ENCODE peak calls at places on chromosomes 16 and 17, in five cellular contexts. B, I, J, O and S are unnamed samples.
A peak's percentile ranks its signal among the peaks of the same experiment; 100 is the strongest.

GRCh38 chr17:78923660-78924453 is 1.3 kb downstream of the TIMP2 start:
- DNase-seq in B (peak; percentile 91), I (peak; percentile 82), J (no peak), O (peak; percentile 66), S (no peak)

GRCh38 chr17:57889892-57890856 is 40.3 kb upstream of the MRPS23 start:
- DNase-seq in B (peak; percentile 80), I (no peak), J (peak; percentile 95), O (no peak), S (no peak)

GRCh38 chr17:48037036-48037881 is at the start of gene COPZ2:
- DNase-seq in B (peak; percentile 63), I (peak; percentile 74), J (peak; percentile 88), O (peak; percentile 53), S (no peak)

GRCh38 chr16:88535181-88535856 is 34.9 kb upstream of the ZC3H18 start:
- DNase-seq in B (no peak), I (no peak), J (no peak), O (no peak), S (no peak)

GRCh38 chr16:4795181-4795827 is at the start of gene SMIM22:
- DNase-seq in B (peak; percentile 61), I (no peak), J (no peak), O (no peak), S (no peak)

GRCh38 chr17:79619636-79620206 is 8.9 kb upstream of the RBFOX3 start:
- DNase-seq in B (no peak), I (no peak), J (peak; percentile 46), O (no peak), S (no peak)

GRCh38 chr17:60165223-60165622 is 15.4 kb downstream of the CA4 start:
- DNase-seq in B (no peak), I (no peak), J (peak; percentile 22), O (no peak), S (no peak)

GRCh38 chr17:59001158-59001814 is 105.4 kb downstream of the TRIM37 start:
- DNase-seq in B (peak; percentile 57), I (peak; percentile 80), J (peak; percentile 73), O (peak; percentile 36), S (no peak)

GRCh38 chr16:30076276-30076791 is 540 bp downstream of the PPP4C start:
- DNase-seq in B (no peak), I (peak; percentile 32), J (no peak), O (no peak), S (no peak)

GRCh38 chr17:42457107-42457787 is 1.4 kb upstream of the ATP6V0A1 start:
- DNase-seq in B (no peak), I (peak; percentile 31), J (no peak), O (no peak), S (no peak)

GRCh38 chr17:30084773-30085172 is 31.8 kb upstream of the NSRP1 start:
- DNase-seq in B (no peak), I (no peak), J (no peak), O (no peak), S (no peak)

GRCh38 chr17:58344047-58344790 is 7.8 kb downstream of the SUPT4H1 start:
- DNase-seq in B (no peak), I (peak; percentile 78), J (no peak), O (peak; percentile 71), S (no peak)

GRCh38 chr16:9469512-9469911 is 378.1 kb downstream of the HAPSTR1 start:
- DNase-seq in B (no peak), I (no peak), J (no peak), O (no peak), S (no peak)

GRCh38 chr17:50423553-50424159 is 2.4 kb upstream of the ACSF2 start:
- DNase-seq in B (peak; percentile 60), I (no peak), J (no peak), O (no peak), S (no peak)

GRCh38 chr17:66964930-66965800 is 658 bp downstream of the CACNG4 start:
- DNase-seq in B (no peak), I (peak; percentile 80), J (no peak), O (no peak), S (no peak)

GRCh38 chr16:67767953-67768352 is 38.4 kb downstream of the RANBP10 start:
- DNase-seq in B (no peak), I (no peak), J (no peak), O (no peak), S (no peak)

GRCh38 chr16:67207857-67208524 is 9.1 kb downstream of the ELMO3 start:
- DNase-seq in B (no peak), I (no peak), J (no peak), O (no peak), S (no peak)

GRCh38 chr17:12812877-12813276 is 23.6 kb downstream of the ARHGAP44 start:
- DNase-seq in B (no peak), I (no peak), J (no peak), O (no peak), S (no peak)

GRCh38 chr17:74295625-74296547 is 21.9 kb downstream of the DNAI2 start:
- DNase-seq in B (no peak), I (no peak), J (no peak), O (no peak), S (no peak)

GRCh38 chr16:5374184-5374583 is 276.6 kb upstream of the EEF2KMT start:
- DNase-seq in B (no peak), I (no peak), J (no peak), O (no peak), S (no peak)

GRCh38 chr17:78839762-78840529 is 668 bp downstream of the USP36 start:
- DNase-seq in B (peak; percentile 52), I (peak; percentile 69), J (peak; percentile 72), O (no peak), S (peak; percentile 89)

GRCh38 chr17:42016952-42017865 is at the start of gene DNAJC7:
- DNase-seq in B (peak; percentile 91), I (peak; percentile 94), J (peak; percentile 96), O (peak; percentile 80), S (peak; percentile 96)

GRCh38 chr17:82065638-82066303 is at the start of gene DUS1L:
- DNase-seq in B (peak; percentile 59), I (peak; percentile 97), J (peak; percentile 77), O (peak; percentile 79), S (no peak)

GRCh38 chr17:410674-411401 is 58.2 kb upstream of the RPH3AL start:
- DNase-seq in B (no peak), I (no peak), J (no peak), O (no peak), S (no peak)

GRCh38 chr16:56580391-56581048 is 8.8 kb upstream of the MT3 start:
- DNase-seq in B (no peak), I (no peak), J (no peak), O (no peak), S (no peak)
- TF ChIP-seq CTCF in B (no peak), I (no peak), J (no peak), O (no peak), S (no peak)

DNA sequence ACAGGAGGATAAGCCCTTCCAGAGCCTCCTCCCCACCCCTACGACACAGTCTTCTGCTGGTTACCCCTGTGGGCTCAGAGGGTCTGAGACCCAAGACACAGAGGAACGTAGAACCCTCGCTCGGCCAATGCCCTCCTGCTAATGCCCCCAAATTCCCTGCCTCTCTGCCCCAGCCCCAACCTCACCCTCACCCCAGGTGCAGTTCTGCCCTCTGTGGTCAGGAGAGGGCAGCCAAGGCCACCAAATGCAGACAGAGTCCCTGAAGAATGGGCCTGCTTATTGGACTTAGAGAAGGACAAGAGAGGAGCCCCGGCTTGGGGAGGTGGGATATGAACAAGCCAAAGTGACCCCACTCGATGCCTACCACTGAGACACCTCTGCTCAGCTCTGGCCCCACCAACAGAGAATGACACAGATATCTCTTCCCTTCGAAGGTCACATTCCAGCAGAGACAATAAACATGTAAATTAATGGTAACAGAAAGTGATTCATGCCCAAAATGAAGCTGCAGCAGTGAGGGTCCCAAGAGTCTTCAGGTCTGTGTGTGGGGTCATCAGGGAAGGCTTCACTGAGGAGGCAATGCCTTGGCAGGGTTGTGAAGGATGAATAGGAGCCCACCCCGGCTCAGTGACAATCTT is 80.9 kb upstream of the CCL1 start:
- DNase-seq in B (no peak), I (peak; percentile 18), J (no peak), O (no peak), S (no peak)
- TF ChIP-seq CTCF in B (no peak), I (no peak), J (no peak), O (no peak), S (peak; percentile 14)

GRCh38 chr16:87416826-87417471 is 24.8 kb downstream of the MAP1LC3B start:
- DNase-seq in B (no peak), I (peak; percentile 61), J (no peak), O (no peak), S (no peak)
- TF ChIP-seq CTCF in B (peak; percentile 13), I (no peak), J (peak; percentile 70), O (no peak), S (peak; percentile 76)

GRCh38 chr17:51487947-51488346 is 227.6 kb downstream of the UTP18 start:
- DNase-seq in B (no peak), I (no peak), J (no peak), O (no peak), S (no peak)
- TF ChIP-seq CTCF in B (no peak), I (no peak), J (no peak), O (no peak), S (peak; percentile 10)

DNA sequence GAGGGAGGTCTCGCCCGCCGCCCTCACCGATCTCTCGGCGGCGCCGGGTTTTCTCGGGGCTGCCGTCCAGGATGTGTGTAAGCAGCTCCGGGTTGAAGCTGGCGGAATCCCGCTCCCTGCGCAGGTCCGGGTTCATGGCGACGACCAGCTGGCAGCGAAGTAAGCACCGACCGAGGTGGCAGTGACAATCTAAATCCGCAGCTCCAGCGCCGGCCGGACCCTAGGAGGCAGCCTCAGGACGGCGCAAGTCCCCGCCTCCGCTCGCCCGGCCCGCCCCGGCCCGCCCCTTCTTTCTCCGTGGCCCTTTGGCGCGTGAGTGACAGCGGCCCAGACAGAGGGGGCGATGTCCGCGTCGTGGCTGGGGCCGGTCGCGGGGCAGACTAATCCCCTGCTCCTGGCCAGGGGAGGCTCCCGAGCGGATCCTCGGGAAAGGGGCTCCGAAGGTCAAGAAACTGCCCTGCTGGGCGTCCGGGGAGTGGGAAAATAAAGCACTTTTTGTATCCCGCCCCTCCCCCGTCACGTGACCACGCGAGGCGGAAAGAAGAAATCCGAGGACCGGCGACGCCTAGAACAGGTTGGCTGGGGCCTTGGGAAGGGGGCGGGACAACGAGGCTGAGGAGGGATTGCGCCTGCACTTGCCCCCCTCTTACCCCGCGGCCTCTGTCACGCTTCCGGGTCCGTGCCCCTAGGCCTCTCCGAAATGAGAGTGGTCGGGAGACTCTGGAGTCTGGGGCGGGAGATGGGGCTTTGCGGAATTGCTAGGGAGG is at the start of the genes ACOX1 and TEN1:
- DNase-seq in B (peak; percentile 98), I (peak; percentile 92), J (peak; percentile 98), O (peak; percentile 91), S (peak; percentile 98)
- TF ChIP-seq CTCF in B (no peak), I (peak; percentile 38), J (peak; percentile 35), O (no peak), S (peak; percentile 50)

GRCh38 chr16:65180986-65181710 is 59.3 kb upstream of the CDH11 start:
- DNase-seq in B (no peak), I (no peak), J (no peak), O (no peak), S (no peak)
- TF ChIP-seq CTCF in B (no peak), I (no peak), J (no peak), O (no peak), S (peak; percentile 22)